ENCODE peak calls at places on chromosomes 7 and 10, in six cellular contexts. One of them, this sample, is unnamed.

GRCh38 chr7:21730399-21730798 is 187.6 kb downstream of the DNAH11 start:
- DNase-seq in upper lobe of right lung: no peak
- DNase-seq in A549: no peak
- DNase-seq in OCI-LY7: no peak
- DNase-seq in SK-N-SH: no peak
- DNase-seq in mammary epithelial cell: no peak
- DNase-seq in this sample: no peak

GRCh38 chr7:80207501-80207900 is 72.9 kb downstream of the GNAI1 start:
- DNase-seq in upper lobe of right lung: no peak
- DNase-seq in A549: no peak
- DNase-seq in OCI-LY7: no peak
- DNase-seq in SK-N-SH: no peak
- DNase-seq in mammary epithelial cell: no peak
- DNase-seq in this sample: no peak

GRCh38 chr7:52500796-52501195 is 534.6 kb upstream of the POM121L12 start:
- DNase-seq in upper lobe of right lung: no peak
- DNase-seq in A549: no peak
- DNase-seq in OCI-LY7: no peak
- DNase-seq in SK-N-SH: no peak
- DNase-seq in mammary epithelial cell: peak
- DNase-seq in this sample: no peak

GRCh38 chr7:36210542-36210941 is 57.5 kb downstream of the EEPD1 start:
- DNase-seq in upper lobe of right lung: no peak
- DNase-seq in A549: no peak
- DNase-seq in OCI-LY7: no peak
- DNase-seq in SK-N-SH: no peak
- DNase-seq in mammary epithelial cell: no peak
- DNase-seq in this sample: no peak

GRCh38 chr7:30184804-30185487 is 50.2 kb downstream of the MTURN start:
- DNase-seq in upper lobe of right lung: no peak
- DNase-seq in A549: no peak
- DNase-seq in OCI-LY7: no peak
- DNase-seq in SK-N-SH: no peak
- DNase-seq in mammary epithelial cell: peak
- DNase-seq in this sample: no peak

GRCh38 chr10:21166557-21167287 is 269.6 kb upstream of the NEBL start:
- DNase-seq in upper lobe of right lung: peak
- DNase-seq in A549: no peak
- DNase-seq in OCI-LY7: no peak
- DNase-seq in SK-N-SH: no peak
- DNase-seq in mammary epithelial cell: no peak
- DNase-seq in this sample: no peak

GRCh38 chr10:89278034-89278535 is 23.8 kb upstream of the IFIT2 start:
- DNase-seq in upper lobe of right lung: no peak
- DNase-seq in A549: peak
- DNase-seq in OCI-LY7: no peak
- DNase-seq in SK-N-SH: peak
- DNase-seq in mammary epithelial cell: peak
- DNase-seq in this sample: no peak

GRCh38 chr10:98344589-98345038 is 70.4 kb downstream of the PYROXD2 start:
- DNase-seq in upper lobe of right lung: no peak
- DNase-seq in A549: no peak
- DNase-seq in OCI-LY7: peak
- DNase-seq in SK-N-SH: no peak
- DNase-seq in mammary epithelial cell: no peak
- DNase-seq in this sample: peak

GRCh38 chr10:124313374-124313773 is 105.3 kb downstream of the OAT start:
- DNase-seq in upper lobe of right lung: no peak
- DNase-seq in A549: no peak
- DNase-seq in OCI-LY7: no peak
- DNase-seq in SK-N-SH: no peak
- DNase-seq in mammary epithelial cell: no peak
- DNase-seq in this sample: peak

GRCh38 chr7:129801882-129802281 is 150.9 kb downstream of the UBE2H start:
- DNase-seq in upper lobe of right lung: no peak
- DNase-seq in A549: no peak
- DNase-seq in OCI-LY7: no peak
- DNase-seq in SK-N-SH: no peak
- DNase-seq in mammary epithelial cell: no peak
- DNase-seq in this sample: no peak

GRCh38 chr7:157664866-157665633 is 328.2 kb downstream of the DNAJB6 start:
- DNase-seq in upper lobe of right lung: no peak
- DNase-seq in A549: no peak
- DNase-seq in OCI-LY7: no peak
- DNase-seq in SK-N-SH: no peak
- DNase-seq in mammary epithelial cell: no peak
- DNase-seq in this sample: no peak

GRCh38 chr7:4200546-4201094 is 481.5 kb upstream of the FOXK1 start:
- DNase-seq in upper lobe of right lung: no peak
- DNase-seq in A549: no peak
- DNase-seq in OCI-LY7: no peak
- DNase-seq in SK-N-SH: no peak
- DNase-seq in mammary epithelial cell: peak
- DNase-seq in this sample: no peak

GRCh38 chr10:28494420-28494819 is 38.5 kb upstream of the WAC start:
- DNase-seq in upper lobe of right lung: no peak
- DNase-seq in A549: no peak
- DNase-seq in OCI-LY7: no peak
- DNase-seq in SK-N-SH: no peak
- DNase-seq in mammary epithelial cell: no peak
- DNase-seq in this sample: no peak

GRCh38 chr7:79406371-79406770 is 47.1 kb downstream of the MAGI2 start:
- DNase-seq in upper lobe of right lung: no peak
- DNase-seq in A549: no peak
- DNase-seq in OCI-LY7: no peak
- DNase-seq in SK-N-SH: no peak
- DNase-seq in mammary epithelial cell: no peak
- DNase-seq in this sample: no peak

GRCh38 chr10:5906651-5907050 is 16.6 kb downstream of the FBH1 start:
- DNase-seq in upper lobe of right lung: no peak
- DNase-seq in A549: no peak
- DNase-seq in OCI-LY7: no peak
- DNase-seq in SK-N-SH: no peak
- DNase-seq in mammary epithelial cell: peak
- DNase-seq in this sample: no peak

GRCh38 chr7:73530800-73531199 is 8.7 kb upstream of the BAZ1B start:
- DNase-seq in upper lobe of right lung: no peak
- DNase-seq in A549: no peak
- DNase-seq in OCI-LY7: no peak
- DNase-seq in SK-N-SH: no peak
- DNase-seq in mammary epithelial cell: no peak
- DNase-seq in this sample: no peak

GRCh38 chr10:98074315-98074911 is 44.0 kb upstream of the CRTAC1 start:
- DNase-seq in upper lobe of right lung: no peak
- DNase-seq in A549: no peak
- DNase-seq in OCI-LY7: peak
- DNase-seq in SK-N-SH: no peak
- DNase-seq in mammary epithelial cell: peak
- DNase-seq in this sample: no peak

GRCh38 chr7:134339475-134339874 is 22.7 kb upstream of the SLC35B4 start:
- DNase-seq in upper lobe of right lung: no peak
- DNase-seq in A549: no peak
- DNase-seq in OCI-LY7: no peak
- DNase-seq in SK-N-SH: no peak
- DNase-seq in mammary epithelial cell: no peak
- DNase-seq in this sample: no peak

GRCh38 chr7:105581066-105581811 is at the start of gene EFCAB10:
- DNase-seq in upper lobe of right lung: peak
- DNase-seq in A549: peak
- DNase-seq in OCI-LY7: no peak
- DNase-seq in SK-N-SH: peak
- DNase-seq in mammary epithelial cell: peak
- DNase-seq in this sample: no peak

GRCh38 chr7:75599244-75599771 is 107.2 kb downstream of the SPDYE5 start:
- DNase-seq in upper lobe of right lung: no peak
- DNase-seq in A549: no peak
- DNase-seq in OCI-LY7: no peak
- DNase-seq in SK-N-SH: peak
- DNase-seq in mammary epithelial cell: no peak
- DNase-seq in this sample: no peak

GRCh38 chr10:43201545-43202131 is 63.4 kb downstream of the CSGALNACT2 start:
- DNase-seq in upper lobe of right lung: peak
- DNase-seq in A549: no peak
- DNase-seq in OCI-LY7: no peak
- DNase-seq in SK-N-SH: peak
- DNase-seq in mammary epithelial cell: no peak
- DNase-seq in this sample: peak

GRCh38 chr7:116236020-116236630 is 25.8 kb downstream of the TES start:
- DNase-seq in upper lobe of right lung: no peak
- DNase-seq in A549: peak
- DNase-seq in OCI-LY7: peak
- DNase-seq in SK-N-SH: peak
- DNase-seq in mammary epithelial cell: no peak
- DNase-seq in this sample: no peak

GRCh38 chr10:14812271-14812670 is 25.6 kb downstream of the CDNF start:
- DNase-seq in upper lobe of right lung: no peak
- DNase-seq in A549: no peak
- DNase-seq in OCI-LY7: no peak
- DNase-seq in SK-N-SH: no peak
- DNase-seq in mammary epithelial cell: no peak
- DNase-seq in this sample: no peak

GRCh38 chr10:63155388-63156028 is 22.4 kb downstream of the NRBF2 start:
- DNase-seq in upper lobe of right lung: no peak
- DNase-seq in A549: no peak
- DNase-seq in OCI-LY7: no peak
- DNase-seq in SK-N-SH: no peak
- DNase-seq in mammary epithelial cell: no peak
- DNase-seq in this sample: no peak

GRCh38 chr10:108303149-108303548 is 1138.6 kb upstream of the SORCS1 start:
- DNase-seq in upper lobe of right lung: no peak
- DNase-seq in A549: no peak
- DNase-seq in OCI-LY7: no peak
- DNase-seq in SK-N-SH: no peak
- DNase-seq in mammary epithelial cell: peak
- DNase-seq in this sample: no peak

GRCh38 chr7:39952791-39953190 is 2.7 kb downstream of the CDK13 start:
- DNase-seq in upper lobe of right lung: no peak
- DNase-seq in A549: no peak
- DNase-seq in OCI-LY7: no peak
- DNase-seq in SK-N-SH: no peak
- DNase-seq in mammary epithelial cell: peak
- DNase-seq in this sample: no peak
- H3K4me3 ChIP-seq in upper lobe of right lung: peak
- H3K4me3 ChIP-seq in A549: peak
- H3K4me3 ChIP-seq in OCI-LY7: peak
- H3K4me3 ChIP-seq in SK-N-SH: peak
- H3K4me3 ChIP-seq in mammary epithelial cell: peak
- H3K4me3 ChIP-seq in this sample: peak

DNA sequence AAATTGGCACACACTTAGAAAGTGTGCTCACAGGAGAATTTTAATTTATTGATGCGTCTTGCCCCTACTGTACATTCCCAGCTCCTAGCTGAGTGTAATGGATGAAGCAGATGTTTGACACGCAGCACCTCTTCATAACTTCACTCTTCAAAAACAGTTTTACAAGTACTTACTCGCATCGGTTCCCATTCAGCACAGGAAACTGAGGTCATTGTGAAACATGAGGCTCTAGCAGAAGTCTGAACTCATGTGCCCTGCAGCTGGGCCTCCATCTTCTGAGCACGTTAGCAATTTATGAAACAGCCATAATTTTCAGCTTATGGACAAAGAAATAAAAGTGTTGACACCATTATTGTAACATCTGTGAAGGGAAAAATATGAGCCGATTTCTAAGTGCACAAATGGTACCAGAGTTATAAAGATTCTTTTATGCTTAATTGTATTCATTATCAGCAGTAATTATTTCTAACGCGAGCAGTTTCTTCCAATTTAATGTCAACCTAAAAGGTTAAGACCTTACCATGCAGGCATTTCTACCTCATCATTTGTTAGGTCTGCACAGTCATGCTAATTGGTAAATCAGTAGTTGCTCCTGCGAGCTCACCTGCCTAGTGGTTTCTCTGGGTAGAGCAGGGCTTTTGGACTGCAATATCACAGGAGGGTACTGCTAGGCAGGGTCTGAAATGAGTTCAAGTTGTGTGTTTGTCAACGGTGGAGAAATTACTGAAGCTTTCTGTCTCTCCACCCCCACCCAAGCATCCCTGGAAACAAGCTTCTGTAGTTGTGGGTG is 558.7 kb upstream of the MGMT start:
- DNase-seq in upper lobe of right lung: no peak
- DNase-seq in A549: no peak
- DNase-seq in OCI-LY7: no peak
- DNase-seq in SK-N-SH: no peak
- DNase-seq in mammary epithelial cell: no peak
- DNase-seq in this sample: no peak
- H3K27ac ChIP-seq in upper lobe of right lung: no peak
- H3K27ac ChIP-seq in A549: no peak
- H3K27ac ChIP-seq in OCI-LY7: no peak
- H3K27ac ChIP-seq in SK-N-SH: no peak
- H3K27ac ChIP-seq in mammary epithelial cell: no peak
- H3K27ac ChIP-seq in this sample: no peak

DNA sequence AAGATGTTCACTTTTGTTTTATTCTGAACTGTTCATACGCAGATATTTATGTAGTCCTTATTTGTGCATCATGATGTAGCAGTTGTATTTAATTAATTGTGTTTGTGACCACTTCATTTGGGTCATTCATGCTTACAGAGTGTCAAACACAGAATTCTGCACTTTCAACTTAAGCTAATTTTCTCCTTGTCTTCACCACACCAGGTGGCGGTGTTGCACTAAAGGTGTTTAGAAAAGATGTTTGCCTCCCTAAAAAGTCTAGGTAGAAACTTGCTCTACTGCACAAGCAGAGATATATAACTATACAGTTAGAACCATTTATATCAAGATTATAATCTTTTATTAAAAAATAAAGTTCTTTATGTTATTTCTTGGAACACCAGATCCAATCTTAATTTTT is 1.3 kb upstream of the TAS2R38 start:
- DNase-seq in upper lobe of right lung: no peak
- DNase-seq in A549: no peak
- DNase-seq in OCI-LY7: peak
- DNase-seq in SK-N-SH: no peak
- DNase-seq in mammary epithelial cell: peak
- DNase-seq in this sample: no peak
- TF ChIP-seq CTCF in upper lobe of right lung: no peak
- TF ChIP-seq CTCF in A549: peak
- TF ChIP-seq CTCF in OCI-LY7: peak
- TF ChIP-seq CTCF in SK-N-SH: peak
- TF ChIP-seq CTCF in mammary epithelial cell: peak
- TF ChIP-seq CTCF in this sample: no peak

DNA sequence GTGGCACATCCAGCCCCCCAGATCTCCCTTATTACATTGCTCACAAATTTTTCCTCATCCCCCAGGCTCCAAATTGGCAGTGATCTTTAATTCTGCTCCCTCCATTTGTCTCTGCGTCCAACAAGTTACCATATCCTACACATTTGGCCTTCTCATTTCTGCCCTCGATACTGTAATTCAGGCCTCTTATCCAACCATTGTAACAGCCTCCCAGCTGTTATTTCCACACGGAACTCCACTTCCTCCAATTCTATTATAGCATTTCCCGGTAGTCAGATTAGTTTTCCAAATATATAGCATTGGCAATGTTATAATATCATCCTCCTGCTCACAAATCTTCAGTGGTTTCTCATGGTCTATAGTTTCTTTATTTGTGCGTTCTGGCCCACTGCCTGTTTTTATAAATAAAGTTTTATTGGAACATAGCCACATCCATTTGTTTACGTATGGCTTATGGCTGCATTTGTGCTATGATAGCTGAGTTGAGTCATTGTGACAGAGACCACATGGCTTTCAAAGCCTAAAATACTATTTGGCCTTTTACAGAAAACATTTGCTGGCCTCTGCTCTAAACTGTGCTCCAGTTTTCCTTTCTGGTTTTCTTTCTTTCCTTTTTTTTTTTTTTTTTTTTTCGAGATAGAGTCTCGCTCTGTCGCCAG is 126.5 kb upstream of the ZNF438 start:
- DNase-seq in upper lobe of right lung: no peak
- DNase-seq in A549: no peak
- DNase-seq in OCI-LY7: no peak
- DNase-seq in SK-N-SH: no peak
- DNase-seq in mammary epithelial cell: no peak
- DNase-seq in this sample: no peak
- H3K4me3 ChIP-seq in upper lobe of right lung: no peak
- H3K4me3 ChIP-seq in A549: no peak
- H3K4me3 ChIP-seq in OCI-LY7: no peak
- H3K4me3 ChIP-seq in SK-N-SH: no peak
- H3K4me3 ChIP-seq in mammary epithelial cell: no peak
- H3K4me3 ChIP-seq in this sample: no peak

This sample was measured in coronary artery.